ENCODE peak calls at places on chromosomes 13 and 19, in nine cellular contexts. M is GM23338, K is WTC11, Q is choroid plexus epithelial cell, T is PC-3, Z is thyroid gland, N is fibroblast of lung, H is upper lobe of left lung, J is GM06990. L is an unnamed sample.
A peak's percentile ranks its signal among the peaks of the same experiment; 100 is the strongest.

GRCh38 chr13:94192576-94192975 is 286.9 kb downstream of the DCT start:
- DNase-seq in Q (peak; percentile 63), M (peak; percentile 63), T (peak; percentile 53), H (no peak), Z (peak; percentile 4), N (no peak), J (no peak), K (peak; percentile 50), L (no peak)

GRCh38 chr13:59635591-59635990 is 528.1 kb downstream of the DIAPH3 start:
- DNase-seq in H (no peak), T (no peak), Z (no peak), Q (no peak), N (no peak), J (no peak), K (no peak), M (no peak), L (no peak)

GRCh38 chr19:28881616-28882015 is 331.3 kb downstream of the UQCRFS1 start:
- DNase-seq in N (no peak), H (no peak), T (no peak), Q (no peak), K (no peak), J (peak; percentile 18), Z (no peak), M (no peak), L (no peak)

GRCh38 chr13:106619688-106620555 is 52.0 kb upstream of the ARGLU1 start:
- DNase-seq in Z (peak; percentile 34), Q (peak; percentile 84), N (peak; percentile 61), K (peak; percentile 24), T (peak; percentile 49), H (no peak), J (peak; percentile 1), M (peak; percentile 90), L (no peak)

GRCh38 chr13:44068737-44069136 is 189.0 kb downstream of the LACC1 start:
- DNase-seq in N (peak; percentile 85), K (no peak), Z (no peak), T (peak; percentile 82), Q (peak; percentile 86), H (no peak), M (peak; percentile 41), J (no peak), L (no peak)

GRCh38 chr19:20612711-20613316 is 47.2 kb upstream of the ZNF737 start:
- DNase-seq in H (no peak), J (no peak), K (no peak), N (no peak), Z (peak; percentile 21), T (no peak), M (no peak), Q (no peak), L (no peak)

GRCh38 chr13:88701551-88701950 is 1030.4 kb downstream of the SLITRK5 start:
- DNase-seq in M (no peak), Z (no peak), K (no peak), Q (no peak), T (peak; percentile 3), N (no peak), H (no peak), J (no peak), L (no peak)

GRCh38 chr19:3494051-3494450 is 6.4 kb downstream of the DOHH start:
- DNase-seq in T (no peak), H (peak; percentile 72), N (no peak), Q (peak; percentile 36), J (no peak), M (peak; percentile 86), Z (no peak), K (peak; percentile 88), L (peak; percentile 53)

GRCh38 chr19:54947381-54947780 is at the start of gene NLRP7:
- DNase-seq in H (no peak), Q (no peak), N (no peak), Z (no peak), T (no peak), J (no peak), K (peak; percentile 23), M (peak; percentile 36), L (no peak)

GRCh38 chr19:55383789-55384575 is at the start of gene TMEM238:
- DNase-seq in M (peak; percentile 90), J (peak; percentile 83), Z (peak; percentile 77), H (peak; percentile 94), Q (peak; percentile 80), N (peak; percentile 71), T (peak; percentile 71), K (peak; percentile 73), L (peak; percentile 70)

GRCh38 chr13:111202745-111203144 is 87.6 kb downstream of the ARHGEF7 start:
- DNase-seq in K (no peak), M (peak; percentile 59), Q (peak; percentile 96), J (peak; percentile 51), Z (no peak), T (peak; percentile 18), H (no peak), N (peak; percentile 89), L (peak; percentile 61)

GRCh38 chr13:72384186-72384823 is 343.1 kb downstream of the MZT1 start:
- DNase-seq in M (peak; percentile 44), Q (peak; percentile 31), H (no peak), T (no peak), J (no peak), K (no peak), N (no peak), Z (no peak), L (no peak)

GRCh38 chr13:27419333-27419732 is 5.1 kb upstream of the GTF3A start:
- DNase-seq in Z (no peak), H (no peak), K (no peak), M (no peak), J (no peak), T (peak; percentile 45), Q (no peak), N (no peak), L (no peak)

GRCh38 chr13:111344471-111345191 is 24.2 kb downstream of the TEX29 start:
- DNase-seq in H (peak; percentile 57), Q (peak; percentile 71), J (no peak), Z (peak; percentile 92), T (peak; percentile 43), M (peak; percentile 92), N (peak; percentile 65), K (peak; percentile 85), L (no peak)

GRCh38 chr13:55999709-56000108 is 1141.0 kb upstream of the PRR20A start:
- DNase-seq in N (no peak), J (no peak), T (no peak), Z (no peak), H (no peak), K (peak; percentile 20), M (peak; percentile 69), Q (no peak), L (no peak)

GRCh38 chr13:22235285-22235949 is 564.5 kb downstream of the FGF9 start:
- DNase-seq in Q (no peak), Z (no peak), M (peak; percentile 27), K (no peak), N (no peak), J (no peak), T (no peak), H (no peak), L (no peak)

GRCh38 chr13:103639326-103639725 is 573.1 kb upstream of the SLC10A2 start:
- DNase-seq in Z (no peak), Q (no peak), M (no peak), T (no peak), N (no peak), H (no peak), K (no peak), J (no peak), L (no peak)

GRCh38 chr19:19475845-19476828 is 39.2 kb downstream of the TSSK6 start:
- DNase-seq in H (no peak), J (no peak), T (peak; percentile 36), Z (peak; percentile 28), N (no peak), M (peak; percentile 82), K (peak; percentile 53), Q (peak; percentile 61), L (no peak)

GRCh38 chr19:53958168-53958571 is 4.6 kb upstream of the CACNG8 start:
- DNase-seq in K (peak; percentile 85), Q (peak; percentile 29), H (peak; percentile 64), N (no peak), M (peak; percentile 96), J (no peak), T (no peak), Z (no peak), L (no peak)

GRCh38 chr13:67036694-67037093 is 193.4 kb downstream of the PCDH9 start:
- DNase-seq in Q (no peak), T (no peak), N (no peak), M (no peak), Z (no peak), H (no peak), J (no peak), K (no peak), L (no peak)

GRCh38 chr19:48418317-48419064 is 25.0 kb downstream of the GRIN2D start:
- DNase-seq in H (no peak), Q (no peak), J (no peak), N (peak; percentile 69), M (peak; percentile 60), K (no peak), T (peak; percentile 14), Z (no peak), L (no peak)

DNA sequence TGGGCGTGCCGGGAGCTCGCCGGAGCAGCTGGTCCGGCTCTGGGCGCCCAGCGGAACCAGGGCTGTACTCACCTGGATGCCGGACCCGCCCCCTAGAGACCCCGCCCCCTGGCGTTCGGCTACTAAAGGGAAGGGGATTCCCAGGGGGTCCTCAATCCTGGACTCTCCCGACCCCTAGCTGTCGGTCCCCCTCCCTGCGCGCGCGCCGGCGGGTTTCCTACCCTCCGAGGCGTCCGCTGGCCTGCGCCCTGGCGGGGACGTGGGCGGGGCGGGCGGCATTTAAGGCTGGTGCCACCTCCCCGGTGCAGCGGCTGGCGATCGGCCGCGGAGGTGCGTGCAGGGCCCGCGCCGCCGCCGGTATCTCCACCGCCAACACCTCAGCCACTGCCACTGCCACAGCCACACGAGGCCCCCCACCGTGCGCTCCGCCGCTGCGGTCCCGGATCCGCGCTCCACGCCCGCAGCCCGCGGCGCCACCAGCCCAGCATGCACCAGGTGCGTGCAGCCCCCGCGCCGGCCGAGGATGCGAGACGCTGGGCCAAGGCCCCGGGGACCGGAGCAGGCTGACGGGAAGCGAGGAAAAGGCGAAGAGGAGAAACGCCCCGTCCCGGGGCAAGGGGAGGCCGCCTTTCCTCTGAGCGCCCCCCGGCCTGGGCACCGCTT is at the start of gene ATP12A:
- DNase-seq in Q (no peak), N (no peak), T (no peak), H (peak; percentile 91), M (peak; percentile 92), Z (peak; percentile 57), J (no peak), K (peak; percentile 87), L (no peak)
- TF ChIP-seq CTCF in Q (peak; percentile 6), N (no peak), T (no peak), H (peak; percentile 40), M (peak; percentile 44), Z (no peak), J (peak; percentile 7), K (peak; percentile 19), L (peak; percentile 22)

GRCh38 chr13:81487151-81487550 is 1146.2 kb upstream of the SPRY2 start:
- DNase-seq in Q (peak; percentile 81), K (peak; percentile 49), Z (no peak), T (peak; percentile 61), J (no peak), M (peak; percentile 86), H (no peak), N (no peak), L (no peak)
- TF ChIP-seq CTCF in Q (peak; percentile 62), K (peak; percentile 35), Z (no peak), T (peak; percentile 55), J (no peak), M (peak; percentile 81), H (no peak), N (no peak), L (no peak)

GRCh38 chr19:10420444-10421239 is at the start of gene PDE4A:
- DNase-seq in K (peak; percentile 64), Z (no peak), J (peak; percentile 81), Q (peak; percentile 60), M (peak; percentile 69), N (peak; percentile 50), H (peak; percentile 90), T (peak; percentile 33), L (no peak)
- TF ChIP-seq CTCF in K (peak; percentile 24), Z (no peak), J (peak; percentile 59), Q (peak; percentile 58), M (peak; percentile 69), N (peak; percentile 22), H (no peak), T (peak; percentile 70), L (peak; percentile 34)

GRCh38 chr19:33950141-33950805 is 153.6 kb downstream of the KCTD15 start:
- DNase-seq in T (no peak), M (no peak), N (no peak), Z (no peak), H (no peak), K (no peak), Q (no peak), J (no peak), L (no peak)
- TF ChIP-seq CTCF in T (no peak), M (no peak), N (no peak), Z (no peak), H (no peak), K (no peak), Q (no peak), J (no peak), L (no peak)

L was measured in mesothelial cell of epicardium.